ENCODE peak calls at places on chromosome X, in four cellular contexts. N, O, B and R are unnamed samples.

GRCh38 chrX:31266172-31267076 is 194.6 kb upstream of the FTHL17 start:
- DNase-seq in N (no peak), O (peak), B (no peak), R (peak)

GRCh38 chrX:71990518-71990917 is 79.9 kb downstream of the NHSL2 start:
- DNase-seq in N (no peak), O (no peak), B (no peak), R (no peak)

GRCh38 chrX:103877571-103877970 is 45.5 kb upstream of the RAB9B start:
- DNase-seq in O (no peak), N (no peak), B (no peak), R (no peak)

GRCh38 chrX:24424948-24425347 is 40.1 kb upstream of the PDK3 start:
- DNase-seq in B (no peak), N (peak), O (no peak), R (no peak)

GRCh38 chrX:46381630-46382029 is 163.6 kb downstream of the ZNF674 start:
- DNase-seq in N (peak), B (peak), O (no peak), R (no peak)

GRCh38 chrX:73913580-73913979 is 350.6 kb downstream of the CHIC1 start:
- DNase-seq in B (no peak), N (peak), O (no peak), R (no peak)

GRCh38 chrX:151697537-151697936 is 2.3 kb downstream of the PRRG3 start:
- DNase-seq in B (no peak), N (peak), O (no peak), R (no peak)

GRCh38 chrX:12949927-12950656 is 24.8 kb upstream of the TMSB4X start:
- DNase-seq in B (no peak), N (peak), O (peak), R (peak)

GRCh38 chrX:25561190-25561589 is 545.4 kb upstream of the ARX start:
- DNase-seq in B (no peak), N (no peak), O (no peak), R (no peak)